ENCODE peak calls at places on chromosome 1, in four cellular contexts. One of them, this sample, is unnamed.

GRCh38 chr1:47580451-47580980 is 142.7 kb downstream of the FOXD2 start:
- DNase-seq in prostate gland: no peak
- DNase-seq in endodermal cell: peak; percentile 49
- DNase-seq in body of pancreas: no peak
- DNase-seq in this sample: no peak

GRCh38 chr1:95850165-95850649 is 616.2 kb downstream of the RWDD3 start:
- DNase-seq in prostate gland: no peak
- DNase-seq in endodermal cell: no peak
- DNase-seq in body of pancreas: no peak
- DNase-seq in this sample: no peak

GRCh38 chr1:211975152-211975941 is 60.0 kb downstream of the INTS7 start:
- DNase-seq in prostate gland: no peak
- DNase-seq in endodermal cell: no peak
- DNase-seq in body of pancreas: no peak
- DNase-seq in this sample: no peak

GRCh38 chr1:205268846-205269680 is 41.3 kb downstream of the TMCC2 start:
- DNase-seq in prostate gland: no peak
- DNase-seq in endodermal cell: no peak
- DNase-seq in body of pancreas: no peak
- DNase-seq in this sample: no peak

GRCh38 chr1:36115200-36115669 is 9.8 kb downstream of the COL8A2 start:
- DNase-seq in prostate gland: no peak
- DNase-seq in endodermal cell: peak; percentile 67
- DNase-seq in body of pancreas: no peak
- DNase-seq in this sample: no peak

GRCh38 chr1:168879906-168880734 is 151.1 kb upstream of the DPT start:
- DNase-seq in prostate gland: no peak
- DNase-seq in endodermal cell: peak; percentile 49
- DNase-seq in body of pancreas: peak; percentile 12
- DNase-seq in this sample: peak; percentile 85

GRCh38 chr1:54371936-54372385 is 34.2 kb downstream of the SSBP3 start:
- DNase-seq in prostate gland: no peak
- DNase-seq in endodermal cell: no peak
- DNase-seq in body of pancreas: no peak
- DNase-seq in this sample: no peak

GRCh38 chr1:61079898-61080336 is 2.4 kb upstream of the NFIA start:
- DNase-seq in prostate gland: peak; percentile 81
- DNase-seq in endodermal cell: peak; percentile 87
- DNase-seq in body of pancreas: peak; percentile 83
- DNase-seq in this sample: peak; percentile 62

GRCh38 chr1:7387053-7387861 is 383.8 kb upstream of the VAMP3 start:
- DNase-seq in prostate gland: no peak
- DNase-seq in endodermal cell: peak; percentile 35
- DNase-seq in body of pancreas: no peak
- DNase-seq in this sample: no peak

GRCh38 chr1:162950187-162950586 is 89.2 kb upstream of the CCDC190 start:
- DNase-seq in prostate gland: no peak
- DNase-seq in endodermal cell: no peak
- DNase-seq in body of pancreas: no peak
- DNase-seq in this sample: no peak

GRCh38 chr1:115076384-115076906 is 12.9 kb downstream of the TSPAN2 start:
- DNase-seq in prostate gland: no peak
- DNase-seq in endodermal cell: no peak
- DNase-seq in body of pancreas: no peak
- DNase-seq in this sample: no peak

GRCh38 chr1:211183924-211184323 is 50.0 kb upstream of the KCNH1 start:
- DNase-seq in prostate gland: no peak
- DNase-seq in endodermal cell: no peak
- DNase-seq in body of pancreas: no peak
- DNase-seq in this sample: no peak

GRCh38 chr1:228062085-228062791 is 20.3 kb upstream of the ARF1 start:
- DNase-seq in prostate gland: no peak
- DNase-seq in endodermal cell: no peak
- DNase-seq in body of pancreas: no peak
- DNase-seq in this sample: no peak

GRCh38 chr1:228061411-228062084 is 21.0 kb upstream of the ARF1 start:
- DNase-seq in prostate gland: no peak
- DNase-seq in endodermal cell: no peak
- DNase-seq in body of pancreas: no peak
- DNase-seq in this sample: no peak

GRCh38 chr1:228058981-228059535 is 23.4 kb upstream of the ARF1 start:
- DNase-seq in prostate gland: no peak
- DNase-seq in endodermal cell: no peak
- DNase-seq in body of pancreas: no peak
- DNase-seq in this sample: no peak

GRCh38 chr1:228059536-228060457 is 22.7 kb upstream of the ARF1 start:
- DNase-seq in prostate gland: peak; percentile 89
- DNase-seq in endodermal cell: peak; percentile 100
- DNase-seq in body of pancreas: peak; percentile 100
- DNase-seq in this sample: peak; percentile 75

GRCh38 chr1:228060458-228061190 is 21.9 kb upstream of the ARF1 start:
- DNase-seq in prostate gland: no peak
- DNase-seq in endodermal cell: peak; percentile 92
- DNase-seq in body of pancreas: peak; percentile 43
- DNase-seq in this sample: no peak
- H3K4me3 ChIP-seq in prostate gland: no peak overlapping the region
- H3K4me3 ChIP-seq in endodermal cell: peak overlapping the region; percentile 29
- H3K4me3 ChIP-seq in body of pancreas: no peak overlapping the region
- H3K4me3 ChIP-seq in this sample: no peak overlapping the region

DNA sequence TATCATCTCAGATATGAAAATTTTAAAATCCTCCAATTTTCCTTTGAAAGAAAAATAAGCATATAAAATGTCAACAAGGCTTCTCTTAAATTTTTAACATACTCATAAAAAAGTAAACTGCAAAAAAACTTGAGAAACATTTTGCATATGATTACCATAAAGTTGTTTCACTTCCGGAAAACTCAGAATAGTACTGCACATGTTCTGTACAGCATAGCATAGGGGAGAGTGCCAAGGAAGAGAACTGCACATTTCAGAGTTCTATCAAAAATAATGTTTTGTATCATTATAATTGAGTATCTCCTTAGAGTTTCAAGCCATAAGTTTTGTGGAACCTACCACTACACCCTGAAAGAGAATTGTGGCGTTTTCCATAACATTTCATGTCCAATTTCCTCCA is 430.7 kb downstream of the LMO4 start:
- DNase-seq in prostate gland: no peak
- DNase-seq in endodermal cell: no peak
- DNase-seq in body of pancreas: no peak
- DNase-seq in this sample: no peak
- H3K27ac ChIP-seq in prostate gland: no peak overlapping the region
- H3K27ac ChIP-seq in endodermal cell: no peak overlapping the region
- H3K27ac ChIP-seq in body of pancreas: no peak overlapping the region
- H3K27ac ChIP-seq in this sample: no peak overlapping the region

GRCh38 chr1:64251971-64252370 is 48.5 kb downstream of the UBE2U start:
- DNase-seq in prostate gland: no peak
- DNase-seq in endodermal cell: peak; percentile 73
- DNase-seq in body of pancreas: no peak
- DNase-seq in this sample: peak; percentile 15
- TF ChIP-seq CTCF in prostate gland: no peak
- TF ChIP-seq CTCF in endodermal cell: peak; percentile 74
- TF ChIP-seq CTCF in body of pancreas: no peak
- TF ChIP-seq CTCF in this sample: no peak

DNA sequence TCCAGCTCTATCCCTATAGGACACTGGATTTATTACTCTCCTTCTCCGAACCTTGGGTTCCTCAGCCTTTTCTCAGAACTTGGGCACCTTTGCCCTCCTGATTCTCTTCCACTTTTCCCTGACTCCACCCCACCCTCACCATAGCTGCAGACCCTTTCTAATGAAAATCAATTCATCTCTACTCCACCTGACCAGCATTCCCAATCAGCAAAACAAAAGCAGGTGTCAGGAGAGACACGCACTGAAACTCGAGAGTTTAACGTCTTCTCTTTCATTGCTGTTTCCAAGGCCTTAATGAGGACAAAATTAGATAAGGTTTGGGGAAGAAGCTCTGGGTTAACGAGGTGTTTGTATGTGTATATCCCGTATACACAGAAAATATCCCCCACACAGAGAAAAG is 208.8 kb downstream of the PLPP3 start:
- DNase-seq in prostate gland: no peak
- DNase-seq in endodermal cell: no peak
- DNase-seq in body of pancreas: no peak
- DNase-seq in this sample: no peak
- H3K4me3 ChIP-seq in prostate gland: no peak overlapping the region
- H3K4me3 ChIP-seq in endodermal cell: no peak overlapping the region
- H3K4me3 ChIP-seq in body of pancreas: no peak overlapping the region
- H3K4me3 ChIP-seq in this sample: no peak overlapping the region

DNA sequence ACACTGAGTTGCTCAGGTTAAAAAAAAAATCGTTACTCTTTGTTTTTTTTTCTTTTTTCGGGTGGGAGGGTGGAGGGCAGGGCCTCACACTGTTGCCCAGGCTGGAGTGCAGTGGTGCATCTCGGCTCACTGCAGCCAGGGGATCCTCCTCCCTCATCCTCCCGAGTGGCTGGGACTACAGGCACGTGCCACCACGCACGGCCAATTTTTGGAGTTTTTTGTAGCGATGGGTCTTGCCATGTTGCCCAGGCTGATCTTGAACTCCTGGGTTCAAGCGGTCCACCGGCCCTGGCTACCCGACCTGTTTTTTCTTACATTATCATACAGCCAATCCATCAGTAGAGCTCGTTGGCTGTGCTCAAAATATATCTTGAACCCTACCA is 2.2 kb upstream of the USP1 start:
- DNase-seq in prostate gland: no peak
- DNase-seq in endodermal cell: no peak
- DNase-seq in body of pancreas: no peak
- DNase-seq in this sample: no peak
- H3K27ac ChIP-seq in prostate gland: no peak overlapping the region
- H3K27ac ChIP-seq in endodermal cell: no peak overlapping the region
- H3K27ac ChIP-seq in body of pancreas: no peak overlapping the region
- H3K27ac ChIP-seq in this sample: no peak overlapping the region

GRCh38 chr1:88061106-88061829 is 622.8 kb upstream of the PKN2 start:
- DNase-seq in prostate gland: peak; percentile 70
- DNase-seq in endodermal cell: peak; percentile 84
- DNase-seq in body of pancreas: peak; percentile 49
- DNase-seq in this sample: peak; percentile 81
- TF ChIP-seq CTCF in prostate gland: peak; percentile 45
- TF ChIP-seq CTCF in endodermal cell: peak; percentile 97
- TF ChIP-seq CTCF in body of pancreas: peak; percentile 78
- TF ChIP-seq CTCF in this sample: peak; percentile 66

GRCh38 chr1:84086189-84086588 is 57.9 kb upstream of the PRKACB start:
- DNase-seq in prostate gland: no peak
- DNase-seq in endodermal cell: no peak
- DNase-seq in body of pancreas: no peak
- DNase-seq in this sample: no peak

GRCh38 chr1:84095308-84095707 is 48.8 kb upstream of the PRKACB start:
- DNase-seq in prostate gland: no peak
- DNase-seq in endodermal cell: no peak
- DNase-seq in body of pancreas: no peak
- DNase-seq in this sample: no peak

GRCh38 chr1:84089470-84090261 is 54.4 kb upstream of the PRKACB start:
- DNase-seq in prostate gland: no peak
- DNase-seq in endodermal cell: no peak
- DNase-seq in body of pancreas: no peak
- DNase-seq in this sample: no peak

GRCh38 chr1:84086616-84087015 is 57.5 kb upstream of the PRKACB start:
- DNase-seq in prostate gland: no peak
- DNase-seq in endodermal cell: no peak
- DNase-seq in body of pancreas: no peak
- DNase-seq in this sample: no peak

GRCh38 chr1:84090447-84091244 is 53.4 kb upstream of the PRKACB start:
- DNase-seq in prostate gland: no peak
- DNase-seq in endodermal cell: no peak
- DNase-seq in body of pancreas: no peak
- DNase-seq in this sample: no peak
- H3K4me3 ChIP-seq in prostate gland: no peak overlapping the region
- H3K4me3 ChIP-seq in endodermal cell: no peak overlapping the region
- H3K4me3 ChIP-seq in body of pancreas: no peak overlapping the region
- H3K4me3 ChIP-seq in this sample: no peak overlapping the region

DNA sequence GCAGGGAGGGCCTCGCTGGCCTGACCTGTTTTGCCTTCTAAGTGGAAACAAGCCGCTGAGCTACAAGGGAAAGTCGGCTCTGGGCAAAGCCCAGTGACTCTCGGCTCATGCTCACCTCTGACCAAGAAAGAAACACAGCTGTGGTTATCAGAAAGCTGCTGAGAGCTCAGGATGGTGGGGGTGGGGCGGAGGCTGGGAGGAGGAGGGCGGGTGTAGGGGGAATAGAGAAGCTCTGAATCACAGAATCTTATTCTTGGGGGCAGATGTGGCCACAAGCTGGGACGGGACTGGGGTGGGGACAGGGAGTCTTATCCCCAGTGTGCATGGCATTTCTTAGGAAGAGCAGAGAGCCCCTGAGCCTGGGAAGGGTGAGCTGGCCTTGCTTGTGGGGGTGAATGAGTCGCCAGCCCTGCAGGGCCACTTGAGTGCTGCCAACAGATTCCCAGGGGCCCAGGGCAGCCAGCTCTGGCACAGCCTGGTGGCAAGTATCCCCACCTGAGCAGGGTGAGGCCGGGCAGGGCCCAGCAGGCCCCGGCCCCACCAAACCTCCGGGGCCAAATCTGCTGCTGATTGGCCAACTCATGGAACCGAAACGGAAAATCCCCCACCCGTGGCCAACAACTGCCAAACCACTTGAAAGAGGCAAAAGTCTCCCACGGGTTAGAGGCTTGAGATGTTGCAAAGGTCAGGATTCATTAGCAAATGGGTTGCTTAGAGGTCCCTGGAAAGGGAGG is 120.6 kb downstream of the SPSB1 start:
- DNase-seq in prostate gland: no peak
- DNase-seq in endodermal cell: peak; percentile 84
- DNase-seq in body of pancreas: peak; percentile 69
- DNase-seq in this sample: peak; percentile 82
- H3K27ac ChIP-seq in prostate gland: peak overlapping the region; percentile 42
- H3K27ac ChIP-seq in endodermal cell: no peak overlapping the region
- H3K27ac ChIP-seq in body of pancreas: peak overlapping the region; percentile 86
- H3K27ac ChIP-seq in this sample: peak overlapping the region; percentile 57

GRCh38 chr1:225004396-225004795 is 74.9 kb downstream of the DNAH14 start:
- DNase-seq in prostate gland: no peak
- DNase-seq in endodermal cell: no peak
- DNase-seq in body of pancreas: no peak
- DNase-seq in this sample: no peak
- TF ChIP-seq CTCF in prostate gland: no peak
- TF ChIP-seq CTCF in endodermal cell: peak; percentile 74
- TF ChIP-seq CTCF in body of pancreas: no peak
- TF ChIP-seq CTCF in this sample: no peak

This sample was measured in WERI-Rb-1.